ENCODE peak calls at places on chromosomes 11 and 22, in seven cellular contexts. M, N, F, U, B, K and I are unnamed samples.
A peak's percentile ranks its signal among the peaks of the same experiment; 100 is the strongest.

GRCh38 chr22:49913026-49913425 is 5.2 kb downstream of the ALG12 start:
- DNase-seq in M (no peak), N (no peak), F (no peak), U (no peak), B (no peak), K (no peak), I (no peak)

GRCh38 chr11:61279934-61280656 is 15.0 kb downstream of the VWCE start:
- DNase-seq in M (no peak), N (no peak), F (no peak), U (no peak), B (no peak), K (no peak), I (no peak)

GRCh38 chr11:64536396-64536935 is 54.6 kb upstream of the SLC22A12 start:
- DNase-seq in M (no peak), N (no peak), F (no peak), U (no peak), B (no peak), K (no peak), I (no peak)

GRCh38 chr11:107385361-107385982 is 72.2 kb downstream of the CWF19L2 start:
- DNase-seq in M (no peak), N (no peak), F (no peak), U (no peak), B (no peak), K (no peak), I (no peak)

GRCh38 chr11:64597671-64598101 is 6.7 kb downstream of the SLC22A12 start:
- DNase-seq in M (no peak), N (no peak), F (no peak), U (no peak), B (no peak), K (no peak), I (no peak)

GRCh38 chr11:70503201-70503877 is 105.0 kb downstream of the CTTN start:
- DNase-seq in M (no peak), N (no peak), F (no peak), U (no peak), B (no peak), K (no peak), I (no peak)

GRCh38 chr11:66970808-66971442 is 4.2 kb upstream of the C11orf86 start:
- DNase-seq in M (no peak), N (no peak), F (no peak), U (no peak), B (no peak), K (no peak), I (peak; percentile 96)

GRCh38 chr11:131217313-131218297 is 152.8 kb upstream of the NTM start:
- DNase-seq in M (no peak), N (no peak), F (no peak), U (no peak), B (no peak), K (no peak), I (no peak)

GRCh38 chr22:19848298-19849224 is 6.1 kb downstream of the GNB1L start:
- DNase-seq in M (no peak), N (no peak), F (no peak), U (no peak), B (no peak), K (no peak), I (no peak)

GRCh38 chr11:121671276-121672168 is 218.8 kb upstream of the SORL1-AS1 start:
- DNase-seq in M (no peak), N (no peak), F (no peak), U (no peak), B (no peak), K (peak; percentile 22), I (no peak)

GRCh38 chr11:66003291-66003690 is 988 bp downstream of the BANF1 start:
- DNase-seq in M (no peak), N (no peak), F (no peak), U (no peak), B (no peak), K (no peak), I (no peak)

GRCh38 chr11:83979593-83979992 is 693.4 kb upstream of the CCDC90B start:
- DNase-seq in M (no peak), N (no peak), F (no peak), U (no peak), B (no peak), K (no peak), I (no peak)

GRCh38 chr11:70769106-70769505 is 370.8 kb downstream of the CTTN start:
- DNase-seq in M (no peak), N (no peak), F (no peak), U (no peak), B (no peak), K (no peak), I (no peak)

GRCh38 chr22:23377767-23378166 is 197.5 kb downstream of the BCR start:
- DNase-seq in M (no peak), N (no peak), F (no peak), U (no peak), B (no peak), K (no peak), I (no peak)

GRCh38 chr11:30775123-30775522 is 189.0 kb upstream of the MPPED2 start:
- DNase-seq in M (no peak), N (no peak), F (no peak), U (peak; percentile 7), B (no peak), K (no peak), I (no peak)

GRCh38 chr11:57458410-57459111 is 1.8 kb upstream of the RTN4RL2 start:
- DNase-seq in M (peak; percentile 70), N (no peak), F (no peak), U (no peak), B (peak; percentile 76), K (peak; percentile 44), I (no peak)

GRCh38 chr22:19109198-19110063 is 12.8 kb downstream of the DGCR2 start:
- DNase-seq in M (peak; percentile 62), N (no peak), F (no peak), U (no peak), B (peak; percentile 27), K (no peak), I (no peak)

GRCh38 chr11:11894486-11894885 is 52.7 kb downstream of the USP47 start:
- DNase-seq in M (no peak), N (no peak), F (no peak), U (no peak), B (no peak), K (no peak), I (no peak)

GRCh38 chr11:45927332-45927683 is 4.9 kb downstream of the LARGE2 start:
- DNase-seq in M (no peak), N (no peak), F (no peak), U (no peak), B (no peak), K (no peak), I (no peak)

GRCh38 chr11:83681045-83681781 is 395.0 kb upstream of the CCDC90B start:
- DNase-seq in M (peak; percentile 10), N (no peak), F (peak; percentile 41), U (no peak), B (no peak), K (no peak), I (no peak)

GRCh38 chr11:31817054-31817620 is 6.0 kb upstream of the PAX6 start:
- DNase-seq in M (no peak), N (no peak), F (peak; percentile 61), U (no peak), B (no peak), K (no peak), I (no peak)

GRCh38 chr11:32751381-32751780 is 43.1 kb downstream of the CCDC73 start:
- DNase-seq in M (no peak), N (no peak), F (no peak), U (no peak), B (no peak), K (no peak), I (no peak)

GRCh38 chr11:80593981-80594380 is 1153.2 kb upstream of the TENM4 start:
- DNase-seq in M (no peak), N (no peak), F (no peak), U (no peak), B (no peak), K (peak; percentile 7), I (no peak)

GRCh38 chr11:64146036-64146943 is 19.6 kb downstream of the MACROD1 start:
- DNase-seq in M (peak; percentile 79), N (peak; percentile 29), F (no peak), U (no peak), B (peak; percentile 59), K (no peak), I (no peak)

GRCh38 chr11:3188496-3189192 is 23.5 kb upstream of the OSBPL5 start:
- DNase-seq in M (no peak), N (no peak), F (no peak), U (no peak), B (no peak), K (no peak), I (no peak)

GRCh38 chr11:65401073-65401802 is 14.8 kb downstream of the FRMD8 start:
- DNase-seq in M (no peak), N (no peak), F (no peak), U (no peak), B (no peak), K (no peak), I (no peak)

GRCh38 chr11:40291304-40292100 is 1168.0 kb downstream of the LRRC4C start:
- DNase-seq in M (no peak), N (no peak), F (no peak), U (no peak), B (no peak), K (no peak), I (no peak)

GRCh38 chr11:75476716-75477613 is 44.0 kb upstream of the KLHL35 start:
- DNase-seq in M (no peak), N (no peak), F (no peak), U (no peak), B (no peak), K (no peak), I (no peak)

GRCh38 chr11:27352781-27353180 is 10.2 kb downstream of the CCDC34 start:
- DNase-seq in M (no peak), N (no peak), F (no peak), U (no peak), B (no peak), K (no peak), I (no peak)

GRCh38 chr11:9121397-9121796 is 30.0 kb upstream of the SCUBE2 start:
- DNase-seq in M (no peak), N (no peak), F (no peak), U (no peak), B (no peak), K (no peak), I (no peak)

GRCh38 chr11:10637629-10638028 is 55.9 kb downstream of the IRAG1 start:
- DNase-seq in M (no peak), N (no peak), F (no peak), U (no peak), B (no peak), K (no peak), I (no peak)

GRCh38 chr11:60100511-60100910 is 12.0 kb downstream of the MS4A2 start:
- DNase-seq in M (no peak), N (no peak), F (no peak), U (no peak), B (no peak), K (no peak), I (no peak)